ENCODE peak calls at places on chromosomes 7 and 10, in eight cellular contexts. T is AG08396, S is mesendoderm, D is H9, X is kidney glomerular epithelial cell, M is NCI-H774, C is amygdala, Z is NCI-H1694 treated with DMSO at 0.1 percent for 48 hours. L is an unnamed sample.
A peak's percentile ranks its signal among the peaks of the same experiment; 100 is the strongest.

GRCh38 chr10:62244785-62245595 is 23.7 kb downstream of the RTKN2 start:
- DNase-seq in C (peak; percentile 75), D (no peak), X (peak; percentile 83), Z (peak; percentile 40), M (peak; percentile 63), S (peak; percentile 63), T (no peak), L (peak; percentile 70)

GRCh38 chr7:40808409-40808942 is 673.7 kb downstream of the SUGCT start:
- DNase-seq in Z (no peak), D (no peak), T (peak; percentile 46), X (peak; percentile 94), M (no peak), S (peak; percentile 4), C (no peak), L (no peak)

GRCh38 chr10:35792301-35792700 is 150.2 kb upstream of the FZD8 start:
- DNase-seq in S (no peak), T (no peak), Z (no peak), C (no peak), M (no peak), X (no peak), D (no peak), L (no peak)

GRCh38 chr7:137933270-137934017 is 68.4 kb downstream of the CREB3L2 start:
- DNase-seq in C (no peak), T (no peak), M (no peak), S (peak; percentile 72), Z (no peak), D (no peak), X (peak; percentile 63), L (no peak)

GRCh38 chr7:1291846-1292765 is 59.4 kb downstream of the UNCX start:
- DNase-seq in T (no peak), Z (no peak), C (no peak), M (no peak), S (no peak), X (no peak), D (no peak), L (no peak)

GRCh38 chr10:52387744-52388143 is 73.7 kb downstream of the DKK1 start:
- DNase-seq in D (no peak), Z (no peak), X (no peak), C (no peak), M (no peak), T (no peak), S (no peak), L (peak; percentile 17)

GRCh38 chr10:52466464-52466863 is 152.4 kb downstream of the DKK1 start:
- DNase-seq in Z (no peak), C (no peak), S (peak; percentile 71), M (no peak), T (no peak), X (no peak), D (no peak), L (no peak)

GRCh38 chr10:92595505-92595904 is 2.6 kb downstream of the KIF11 start:
- DNase-seq in Z (no peak), C (no peak), D (no peak), X (no peak), M (no peak), S (no peak), T (no peak), L (no peak)

GRCh38 chr7:14583518-14583917 is 319.0 kb downstream of the DGKB start:
- DNase-seq in D (no peak), M (no peak), C (no peak), Z (no peak), X (no peak), S (no peak), T (no peak), L (no peak)

GRCh38 chr10:119279441-119279840 is 72.1 kb downstream of the GRK5 start:
- DNase-seq in S (no peak), Z (no peak), X (no peak), C (no peak), M (no peak), D (no peak), T (no peak), L (no peak)

GRCh38 chr10:93464826-93465388 is 17.2 kb downstream of the MYOF start:
- DNase-seq in T (no peak), C (no peak), S (no peak), M (no peak), D (no peak), Z (no peak), X (no peak), L (no peak)

GRCh38 chr10:31037749-31038148 is 6.1 kb upstream of the ZNF438 start:
- DNase-seq in S (no peak), X (no peak), Z (no peak), M (no peak), C (no peak), T (no peak), D (no peak), L (no peak)

GRCh38 chr10:5629789-5630436 is 36.5 kb downstream of the ASB13 start:
- DNase-seq in X (peak; percentile 34), M (peak; percentile 86), D (peak; percentile 79), S (peak; percentile 77), C (peak; percentile 42), T (peak; percentile 81), Z (peak; percentile 73), L (peak; percentile 81)

GRCh38 chr7:152313879-152314604 is 121.8 kb downstream of the KMT2C start:
- DNase-seq in D (no peak), X (peak; percentile 89), C (no peak), M (peak; percentile 80), S (no peak), Z (peak; percentile 43), T (peak; percentile 26), L (no peak)

GRCh38 chr7:102260856-102261255 is 25.8 kb upstream of the SH2B2 start:
- DNase-seq in M (no peak), X (no peak), T (peak; percentile 75), D (no peak), S (peak; percentile 67), Z (no peak), C (peak; percentile 71), L (peak; percentile 57)

GRCh38 chr10:117312430-117312829 is 62.8 kb downstream of the PDZD8 start:
- DNase-seq in C (no peak), T (no peak), X (no peak), Z (no peak), M (no peak), S (no peak), D (no peak), L (no peak)

GRCh38 chr7:8260871-8261707 is 878 bp downstream of the ICA1 start:
- DNase-seq in T (peak; percentile 9), M (peak; percentile 23), X (peak; percentile 40), S (peak; percentile 25), D (no peak), Z (peak; percentile 53), C (no peak), L (peak; percentile 51)

GRCh38 chr7:110964770-110965169 is 126.2 kb upstream of the LRRN3 start:
- DNase-seq in X (no peak), S (no peak), T (no peak), D (no peak), C (no peak), M (no peak), Z (no peak), L (no peak)

GRCh38 chr7:94420321-94420720 is 25.6 kb downstream of the COL1A2 start:
- DNase-seq in T (no peak), D (no peak), S (no peak), X (no peak), M (no peak), Z (no peak), C (no peak), L (no peak)

GRCh38 chr7:11315687-11316258 is 342.1 kb downstream of the PHF14 start:
- DNase-seq in X (no peak), D (no peak), T (no peak), C (no peak), S (peak; percentile 26), M (no peak), Z (no peak), L (no peak)

GRCh38 chr10:116304923-116305322 is 19.3 kb upstream of the CCDC172 start:
- DNase-seq in C (no peak), D (no peak), Z (no peak), S (no peak), M (no peak), T (no peak), X (no peak), L (no peak)

GRCh38 chr10:130547368-130547767 is 411.2 kb downstream of the GLRX3 start:
- DNase-seq in S (peak; percentile 51), D (peak; percentile 46), T (no peak), X (no peak), C (no peak), M (no peak), Z (no peak), L (no peak)

GRCh38 chr7:134212576-134213546 is 85.7 kb downstream of the LRGUK start:
- DNase-seq in C (no peak), X (no peak), Z (no peak), D (no peak), M (no peak), S (no peak), T (peak; percentile 14), L (no peak)

GRCh38 chr7:27965650-27966049 is 214.9 kb downstream of the JAZF1 start:
- DNase-seq in T (no peak), X (no peak), M (no peak), D (no peak), S (no peak), Z (no peak), C (no peak), L (no peak)

GRCh38 chr10:10830316-10831061 is 187.2 kb upstream of the CELF2 start:
- DNase-seq in D (no peak), M (no peak), T (peak; percentile 23), Z (no peak), C (no peak), S (no peak), X (peak; percentile 52), L (no peak)